ENCODE peak calls at places on chromosomes 12 and 14, in five cellular contexts. W is ACHN; L is stimulated activated naive B cell treated with anti-CD40 and anti-IgM and Interleukin-4, amounts not matched to agents 10 μg/mL and 1 μg/mL and 100 μg/mL, for 72 hours; Y is foreskin keratinocyte; S is A172. I is an unnamed sample.

GRCh38 chr14:104120281-104120741 is 18.1 kb upstream of the KIF26A start:
- DNase-seq in W (no peak), L (no peak), Y (no peak), S (no peak), I (no peak)

GRCh38 chr14:24943024-24943423 is 106.9 kb downstream of the STXBP6 start:
- DNase-seq in W (no peak), L (no peak), Y (no peak), S (no peak), I (peak; percentile 65)

GRCh38 chr12:20474443-20474842 is 106.1 kb downstream of the PDE3A start:
- DNase-seq in W (no peak), L (no peak), Y (no peak), S (no peak), I (no peak)

GRCh38 chr12:2490746-2491145 is 304.0 kb upstream of the FKBP4 start:
- DNase-seq in W (no peak), L (no peak), Y (no peak), S (no peak), I (no peak)

GRCh38 chr12:42902001-42902400 is 312.5 kb upstream of the PRICKLE1 start:
- DNase-seq in W (no peak), L (no peak), Y (no peak), S (no peak), I (no peak)

GRCh38 chr14:105067140-105067968 is 2.1 kb upstream of the GPR132 start:
- DNase-seq in W (peak; percentile 30), L (peak; percentile 44), Y (no peak), S (peak; percentile 25), I (peak; percentile 47)

GRCh38 chr14:92439551-92440344 is 73.8 kb upstream of the RIN3 start:
- DNase-seq in W (no peak), L (peak; percentile 65), Y (no peak), S (no peak), I (no peak)

GRCh38 chr12:64780531-64781373 is 21.5 kb upstream of the GNS start:
- DNase-seq in W (peak; percentile 43), L (no peak), Y (no peak), S (no peak), I (peak; percentile 43)

GRCh38 chr14:103019236-103019635 is 38.1 kb downstream of the CDC42BPB start:
- DNase-seq in W (no peak), L (no peak), Y (no peak), S (no peak), I (no peak)

GRCh38 chr14:105146181-105146975 is 22.2 kb downstream of the JAG2 start:
- DNase-seq in W (no peak), L (no peak), Y (no peak), S (no peak), I (no peak)

GRCh38 chr14:73752297-73752992 is 38.3 kb upstream of the PNMA1 start:
- DNase-seq in W (no peak), L (no peak), Y (no peak), S (peak; percentile 89), I (peak; percentile 78)

GRCh38 chr12:27685274-27685673 is 11.0 kb upstream of the REP15 start:
- DNase-seq in W (no peak), L (no peak), Y (no peak), S (no peak), I (no peak)

GRCh38 chr14:64951724-64952123 is 9.2 kb upstream of the GPX2 start:
- DNase-seq in W (no peak), L (no peak), Y (no peak), S (no peak), I (no peak)

GRCh38 chr14:24712909-24713308 is 78.9 kb upstream of the GZMB start:
- DNase-seq in W (no peak), L (no peak), Y (no peak), S (no peak), I (no peak)

GRCh38 chr12:124896461-124896860 is 18.0 kb downstream of the UBC start:
- DNase-seq in W (no peak), L (no peak), Y (no peak), S (no peak), I (no peak)

GRCh38 chr12:53365245-53365904 is 14.6 kb upstream of the SP1 start:
- DNase-seq in W (no peak), L (no peak), Y (no peak), S (no peak), I (peak; percentile 42)

GRCh38 chr12:11896530-11896929 is 174.2 kb upstream of the BCL2L14 start:
- DNase-seq in W (no peak), L (no peak), Y (no peak), S (no peak), I (no peak)

GRCh38 chr14:102238131-102238530 is 66.8 kb downstream of the MOK start:
- DNase-seq in W (no peak), L (no peak), Y (no peak), S (no peak), I (no peak)

GRCh38 chr12:26863515-26863914 is 30.5 kb upstream of the ITPR2 start:
- DNase-seq in W (peak; percentile 13), L (no peak), Y (no peak), S (no peak), I (no peak)

GRCh38 chr14:86604546-86604945 is 1074.6 kb downstream of the FLRT2 start:
- DNase-seq in W (no peak), L (no peak), Y (peak; percentile 61), S (peak; percentile 5), I (no peak)

GRCh38 chr12:19382111-19382526 is 57.2 kb upstream of the AEBP2 start:
- DNase-seq in W (peak; percentile 95), L (peak; percentile 20), Y (peak; percentile 77), S (peak; percentile 90), I (peak; percentile 78)

GRCh38 chr14:34714320-34715107 is at the start of gene CFL2:
- DNase-seq in W (peak; percentile 72), L (peak; percentile 65), Y (no peak), S (peak; percentile 57), I (peak; percentile 97)

GRCh38 chr14:21044106-21044618 is 2.0 kb downstream of the RNASE7 start:
- DNase-seq in W (no peak), L (no peak), Y (no peak), S (no peak), I (no peak)

GRCh38 chr12:128180166-128180565 is 86.8 kb upstream of the TMEM132C start:
- DNase-seq in W (no peak), L (no peak), Y (no peak), S (no peak), I (no peak)

GRCh38 chr12:118680361-118680963 is 300.9 kb upstream of the SRRM4 start:
- DNase-seq in W (no peak), L (no peak), Y (no peak), S (no peak), I (no peak)

GRCh38 chr14:55843718-55844403 is 263.9 kb downstream of the KTN1 start:
- DNase-seq in W (no peak), L (no peak), Y (no peak), S (no peak), I (peak; percentile 24)

GRCh38 chr12:102874819-102875218 is 42.2 kb downstream of the PAH start:
- DNase-seq in W (no peak), L (no peak), Y (no peak), S (no peak), I (no peak)

GRCh38 chr14:33754264-33754663 is 196.6 kb downstream of the EGLN3 start:
- DNase-seq in W (no peak), L (no peak), Y (no peak), S (peak; percentile 27), I (peak; percentile 27)

GRCh38 chr12:44127966-44128365 is 292.1 kb downstream of the TMEM117 start:
- DNase-seq in W (no peak), L (no peak), Y (no peak), S (no peak), I (no peak)

GRCh38 chr12:87953257-87953860 is 75.8 kb downstream of the C12orf50 start:
- DNase-seq in W (peak; percentile 68), L (no peak), Y (no peak), S (peak; percentile 45), I (peak; percentile 58)

GRCh38 chr12:92341333-92341691 is 195.7 kb upstream of the BTG1 start:
- DNase-seq in W (no peak), L (no peak), Y (peak; percentile 85), S (no peak), I (no peak)

GRCh38 chr14:93332032-93332852 is 594 bp downstream of the BTBD7 start:
- DNase-seq in W (peak; percentile 46), L (peak; percentile 38), Y (no peak), S (no peak), I (peak; percentile 83)